ENCODE peak calls at places on chromosome 2, in seven cellular contexts. One of them, this sample, is unnamed.

GRCh38 chr2:65316072-65316471 is 88.4 kb downstream of the ACTR2 start:
- DNase-seq in HS-5: no peak
- DNase-seq in stimulated activated CD4-positive, alpha-beta T cell treated with anti-CD3 and anti-CD28 coated beads, Interleukin-12 subunit alpha, Interleukin-12 subunit beta, amount 100 ng/mL, for 48 hours: no peak
- DNase-seq in iris pigment epithelial cell: no peak
- DNase-seq in NCI-H2171: no peak
- DNase-seq in cardiac muscle cell: no peak
- DNase-seq in C1 segment of cervical spinal cord: no peak
- DNase-seq in this sample: peak

GRCh38 chr2:26088038-26088643 is 54.3 kb downstream of the RAB10 start:
- DNase-seq in NCI-H2171: no peak
- DNase-seq in cardiac muscle cell: peak
- DNase-seq in iris pigment epithelial cell: peak
- DNase-seq in C1 segment of cervical spinal cord: no peak
- DNase-seq in HS-5: no peak
- DNase-seq in stimulated activated CD4-positive, alpha-beta T cell treated with anti-CD3 and anti-CD28 coated beads, Interleukin-12 subunit alpha, Interleukin-12 subunit beta, amount 100 ng/mL, for 48 hours: no peak
- DNase-seq in this sample: no peak

GRCh38 chr2:77823028-77823427 is 300.9 kb upstream of the LRRTM4 start:
- DNase-seq in C1 segment of cervical spinal cord: no peak
- DNase-seq in HS-5: no peak
- DNase-seq in iris pigment epithelial cell: no peak
- DNase-seq in cardiac muscle cell: no peak
- DNase-seq in stimulated activated CD4-positive, alpha-beta T cell treated with anti-CD3 and anti-CD28 coated beads, Interleukin-12 subunit alpha, Interleukin-12 subunit beta, amount 100 ng/mL, for 48 hours: no peak
- DNase-seq in NCI-H2171: no peak
- DNase-seq in this sample: no peak

GRCh38 chr2:88199912-88200682 is 30.0 kb downstream of the THNSL2 start:
- DNase-seq in HS-5: no peak
- DNase-seq in iris pigment epithelial cell: peak
- DNase-seq in stimulated activated CD4-positive, alpha-beta T cell treated with anti-CD3 and anti-CD28 coated beads, Interleukin-12 subunit alpha, Interleukin-12 subunit beta, amount 100 ng/mL, for 48 hours: no peak
- DNase-seq in cardiac muscle cell: peak
- DNase-seq in C1 segment of cervical spinal cord: no peak
- DNase-seq in NCI-H2171: no peak
- DNase-seq in this sample: peak

GRCh38 chr2:105427485-105427884 is 28.6 kb upstream of the FHL2 start:
- DNase-seq in cardiac muscle cell: no peak
- DNase-seq in HS-5: no peak
- DNase-seq in iris pigment epithelial cell: no peak
- DNase-seq in NCI-H2171: no peak
- DNase-seq in stimulated activated CD4-positive, alpha-beta T cell treated with anti-CD3 and anti-CD28 coated beads, Interleukin-12 subunit alpha, Interleukin-12 subunit beta, amount 100 ng/mL, for 48 hours: no peak
- DNase-seq in C1 segment of cervical spinal cord: no peak
- DNase-seq in this sample: no peak

GRCh38 chr2:76381624-76382023 is 670.9 kb upstream of the GCFC2 start:
- DNase-seq in NCI-H2171: no peak
- DNase-seq in C1 segment of cervical spinal cord: no peak
- DNase-seq in HS-5: no peak
- DNase-seq in stimulated activated CD4-positive, alpha-beta T cell treated with anti-CD3 and anti-CD28 coated beads, Interleukin-12 subunit alpha, Interleukin-12 subunit beta, amount 100 ng/mL, for 48 hours: no peak
- DNase-seq in iris pigment epithelial cell: no peak
- DNase-seq in cardiac muscle cell: no peak
- DNase-seq in this sample: no peak

GRCh38 chr2:134461511-134461910 is 207.6 kb downstream of the MGAT5 start:
- DNase-seq in stimulated activated CD4-positive, alpha-beta T cell treated with anti-CD3 and anti-CD28 coated beads, Interleukin-12 subunit alpha, Interleukin-12 subunit beta, amount 100 ng/mL, for 48 hours: no peak
- DNase-seq in cardiac muscle cell: no peak
- DNase-seq in NCI-H2171: no peak
- DNase-seq in iris pigment epithelial cell: peak
- DNase-seq in HS-5: no peak
- DNase-seq in C1 segment of cervical spinal cord: no peak
- DNase-seq in this sample: no peak

GRCh38 chr2:103152556-103152955 is 390.7 kb downstream of the TMEM182 start:
- DNase-seq in iris pigment epithelial cell: no peak
- DNase-seq in stimulated activated CD4-positive, alpha-beta T cell treated with anti-CD3 and anti-CD28 coated beads, Interleukin-12 subunit alpha, Interleukin-12 subunit beta, amount 100 ng/mL, for 48 hours: no peak
- DNase-seq in HS-5: no peak
- DNase-seq in C1 segment of cervical spinal cord: no peak
- DNase-seq in NCI-H2171: no peak
- DNase-seq in cardiac muscle cell: no peak
- DNase-seq in this sample: no peak

GRCh38 chr2:97005353-97005752 is 19.0 kb upstream of the FAM178B start:
- DNase-seq in HS-5: no peak
- DNase-seq in cardiac muscle cell: no peak
- DNase-seq in NCI-H2171: no peak
- DNase-seq in stimulated activated CD4-positive, alpha-beta T cell treated with anti-CD3 and anti-CD28 coated beads, Interleukin-12 subunit alpha, Interleukin-12 subunit beta, amount 100 ng/mL, for 48 hours: no peak
- DNase-seq in C1 segment of cervical spinal cord: no peak
- DNase-seq in iris pigment epithelial cell: no peak
- DNase-seq in this sample: no peak

GRCh38 chr2:41965886-41966285 is 81.9 kb upstream of the PKDCC start:
- DNase-seq in cardiac muscle cell: no peak
- DNase-seq in NCI-H2171: no peak
- DNase-seq in HS-5: peak
- DNase-seq in C1 segment of cervical spinal cord: no peak
- DNase-seq in iris pigment epithelial cell: peak
- DNase-seq in stimulated activated CD4-positive, alpha-beta T cell treated with anti-CD3 and anti-CD28 coated beads, Interleukin-12 subunit alpha, Interleukin-12 subunit beta, amount 100 ng/mL, for 48 hours: no peak
- DNase-seq in this sample: no peak

GRCh38 chr2:9941196-9941995 is 10.1 kb upstream of the GRHL1 start:
- DNase-seq in NCI-H2171: no peak
- DNase-seq in iris pigment epithelial cell: peak
- DNase-seq in cardiac muscle cell: no peak
- DNase-seq in HS-5: peak
- DNase-seq in stimulated activated CD4-positive, alpha-beta T cell treated with anti-CD3 and anti-CD28 coated beads, Interleukin-12 subunit alpha, Interleukin-12 subunit beta, amount 100 ng/mL, for 48 hours: no peak
- DNase-seq in C1 segment of cervical spinal cord: no peak
- DNase-seq in this sample: no peak

GRCh38 chr2:105737980-105738657 is 6.6 kb upstream of the NCK2 start:
- DNase-seq in NCI-H2171: no peak
- DNase-seq in cardiac muscle cell: no peak
- DNase-seq in stimulated activated CD4-positive, alpha-beta T cell treated with anti-CD3 and anti-CD28 coated beads, Interleukin-12 subunit alpha, Interleukin-12 subunit beta, amount 100 ng/mL, for 48 hours: no peak
- DNase-seq in iris pigment epithelial cell: no peak
- DNase-seq in C1 segment of cervical spinal cord: no peak
- DNase-seq in HS-5: no peak
- DNase-seq in this sample: no peak

This sample was measured in amygdala.